ENCODE peak calls at places on chromosome 14, in five cellular contexts. Z is uterus; D is B cell; W is activated naive CD4-positive, alpha-beta T cell treated with anti-CD3 and anti-CD28 coated beads for 36 hours; R is fibroblast of gingiva. X is an unnamed sample.

GRCh38 chr14:99420711-99421110 is 59.9 kb downstream of the SETD3 start:
- DNase-seq in D (peak), W (no peak), R (no peak), Z (no peak), X (no peak)

GRCh38 chr14:28609228-28609828 is 157.3 kb upstream of the FOXG1 start:
- DNase-seq in W (peak), D (peak), R (peak), Z (no peak), X (no peak)

GRCh38 chr14:90555126-90556049 is 158.6 kb downstream of the CALM1 start:
- DNase-seq in D (no peak), Z (no peak), R (no peak), W (no peak), X (no peak)

GRCh38 chr14:33647385-33647786 is 303.5 kb downstream of the EGLN3 start:
- DNase-seq in Z (no peak), W (no peak), D (no peak), R (peak), X (no peak)

GRCh38 chr14:106789318-106789717 is 1262.9 kb downstream of the TMEM121 start:
- DNase-seq in D (no peak), Z (no peak), W (no peak), R (no peak), X (no peak)

GRCh38 chr14:64821651-64822050 is 58.1 kb downstream of the SPTB start:
- DNase-seq in D (no peak), Z (no peak), R (no peak), W (no peak), X (no peak)

GRCh38 chr14:34266344-34266743 is 195.7 kb downstream of the SPTSSA start:
- DNase-seq in D (no peak), W (no peak), Z (no peak), R (no peak), X (no peak)

GRCh38 chr14:49497725-49498348 is 88.3 kb downstream of the RPS29 start:
- DNase-seq in Z (no peak), R (peak), D (peak), W (peak), X (no peak)

GRCh38 chr14:100534528-100535286 is 52.5 kb downstream of the BEGAIN start:
- DNase-seq in D (no peak), R (no peak), W (no peak), Z (peak), X (no peak)

GRCh38 chr14:77580477-77580876 is 36.0 kb downstream of the SPTLC2 start:
- DNase-seq in Z (no peak), D (no peak), W (no peak), R (no peak), X (no peak)

GRCh38 chr14:38212996-38213395 is 5.3 kb downstream of the SSTR1 start:
- DNase-seq in D (no peak), W (no peak), Z (no peak), R (no peak), X (no peak)

GRCh38 chr14:97233319-97233980 is 436.3 kb downstream of the VRK1 start:
- DNase-seq in Z (no peak), R (no peak), W (no peak), D (no peak), X (no peak)

GRCh38 chr14:103875010-103875409 is 27.6 kb upstream of the PPP1R13B start:
- DNase-seq in R (no peak), Z (no peak), D (no peak), W (no peak), X (no peak)

GRCh38 chr14:51228890-51229289 is 11.2 kb upstream of the TMX1 start:
- DNase-seq in D (no peak), Z (no peak), W (no peak), R (peak), X (no peak)

GRCh38 chr14:23624830-23625404 is 11.2 kb upstream of the DHRS2 start:
- DNase-seq in R (no peak), D (no peak), W (no peak), Z (no peak), X (no peak)

GRCh38 chr14:34403646-34404045 is 58.4 kb downstream of the SPTSSA start:
- DNase-seq in D (no peak), W (no peak), R (peak), Z (no peak), X (no peak)

GRCh38 chr14:93731753-93732152 is 56.5 kb downstream of the PRIMA1 start:
- DNase-seq in W (no peak), D (no peak), R (no peak), Z (no peak), X (no peak)

GRCh38 chr14:56414231-56414630 is 165.4 kb upstream of the TMEM260 start:
- DNase-seq in Z (no peak), W (no peak), R (no peak), D (no peak), X (no peak)

GRCh38 chr14:77133718-77134338 is 7.8 kb downstream of the ZDHHC22 start:
- DNase-seq in Z (no peak), W (peak), D (peak), R (peak), X (no peak)

GRCh38 chr14:101559624-101560533 is 1.4 kb upstream of the DIO3 start:
- DNase-seq in Z (peak), D (no peak), R (no peak), W (no peak), X (no peak)